ENCODE peak calls at places on chromosomes 16 and 17, in five cellular contexts. W, K, G, J and Y are unnamed samples.

GRCh38 chr16:87790278-87791023 is 24.7 kb upstream of the KLHDC4 start:
- DNase-seq in K (no peak), W (peak), G (no peak), J (peak), Y (no peak)

GRCh38 chr17:49337900-49338299 is 24.1 kb downstream of the ZNF652 start:
- DNase-seq in K (peak), G (no peak), J (no peak), W (no peak), Y (peak)

GRCh38 chr17:41739661-41740352 is 5.4 kb upstream of the HAP1 start:
- DNase-seq in W (no peak), G (peak), K (peak), J (peak), Y (peak)

GRCh38 chr17:56978441-56979090 is 635 bp downstream of the SCPEP1 start:
- DNase-seq in J (peak), K (peak), G (no peak), W (peak), Y (peak)

GRCh38 chr17:61453563-61453962 is 1.3 kb downstream of the TBX4 start:
- DNase-seq in W (peak), G (no peak), K (no peak), J (no peak), Y (no peak)

GRCh38 chr17:863880-864279 is 81.7 kb downstream of the MRM3 start:
- DNase-seq in K (no peak), J (no peak), G (no peak), W (no peak), Y (no peak)

GRCh38 chr16:3094289-3095027 is 4.6 kb downstream of the ZSCAN10 start:
- DNase-seq in W (peak), J (peak), K (peak), G (no peak), Y (peak)

GRCh38 chr16:24045641-24046040 is 209.9 kb downstream of the PRKCB start:
- DNase-seq in K (no peak), W (no peak), G (no peak), J (no peak), Y (no peak)

GRCh38 chr17:29389994-29390855 is at the start of gene TAOK1:
- DNase-seq in G (peak), J (peak), W (peak), K (peak), Y (peak)

GRCh38 chr16:77675464-77676324 is 46.6 kb upstream of the NUDT7 start:
- DNase-seq in G (peak), J (peak), W (peak), K (peak), Y (peak)

GRCh38 chr16:47142469-47143328 is 1.0 kb downstream of the NETO2 start:
- DNase-seq in W (peak), J (peak), K (peak), G (peak), Y (peak)

GRCh38 chr17:57782051-57782490 is 37.0 kb upstream of the CCDC182 start:
- DNase-seq in K (no peak), G (no peak), J (no peak), W (no peak), Y (no peak)

GRCh38 chr16:59634951-59635350 is 900.8 kb upstream of the GOT2 start:
- DNase-seq in G (peak), K (peak), J (peak), W (peak), Y (no peak)

GRCh38 chr17:83180264-83180995 is 101.0 kb downstream of the METRNL start:
- DNase-seq in W (no peak), G (no peak), K (no peak), J (no peak), Y (no peak)